ENCODE peak calls at places on chromosomes 6 and 20, in eight cellular contexts. One of them, this sample, is unnamed.

GRCh38 chr6:34506718-34507117 is 40.8 kb downstream of the PACSIN1 start:
- DNase-seq in hypothalamus: no peak
- DNase-seq in NCI-H1105: no peak
- DNase-seq in NCI-H1417: no peak
- DNase-seq in kidney glomerular epithelial cell: no peak
- DNase-seq in Right ventricle myocardium inferior: no peak
- DNase-seq in nephron progenitor cell: no peak
- DNase-seq in activated CD4-positive, alpha-beta T cell treated with anti-CD3 and anti-CD28 coated beads, Interleukin-2, amount 50 U/mL, for 24 hours: no peak
- DNase-seq in this sample: no peak

GRCh38 chr6:121686611-121687023 is 251.2 kb downstream of the GJA1 start:
- DNase-seq in hypothalamus: no peak
- DNase-seq in NCI-H1105: peak; percentile 57
- DNase-seq in NCI-H1417: no peak
- DNase-seq in kidney glomerular epithelial cell: no peak
- DNase-seq in Right ventricle myocardium inferior: no peak
- DNase-seq in nephron progenitor cell: no peak
- DNase-seq in activated CD4-positive, alpha-beta T cell treated with anti-CD3 and anti-CD28 coated beads, Interleukin-2, amount 50 U/mL, for 24 hours: no peak
- DNase-seq in this sample: peak; percentile 24

GRCh38 chr20:46683939-46684750 is 5.1 kb downstream of the TP53RK start:
- DNase-seq in hypothalamus: no peak
- DNase-seq in NCI-H1105: peak; percentile 69
- DNase-seq in NCI-H1417: no peak
- DNase-seq in kidney glomerular epithelial cell: peak; percentile 65
- DNase-seq in Right ventricle myocardium inferior: no peak
- DNase-seq in nephron progenitor cell: peak; percentile 67
- DNase-seq in activated CD4-positive, alpha-beta T cell treated with anti-CD3 and anti-CD28 coated beads, Interleukin-2, amount 50 U/mL, for 24 hours: no peak
- DNase-seq in this sample: peak; percentile 54

GRCh38 chr6:37050854-37051137 is 45.3 kb downstream of the FGD2 start:
- DNase-seq in hypothalamus: no peak
- DNase-seq in NCI-H1105: no peak
- DNase-seq in NCI-H1417: no peak
- DNase-seq in kidney glomerular epithelial cell: no peak
- DNase-seq in Right ventricle myocardium inferior: no peak
- DNase-seq in nephron progenitor cell: no peak
- DNase-seq in activated CD4-positive, alpha-beta T cell treated with anti-CD3 and anti-CD28 coated beads, Interleukin-2, amount 50 U/mL, for 24 hours: no peak
- DNase-seq in this sample: no peak

GRCh38 chr6:30898750-30899360 is 9.2 kb upstream of the GTF2H4 start:
- DNase-seq in hypothalamus: no peak
- DNase-seq in NCI-H1105: no peak
- DNase-seq in NCI-H1417: no peak
- DNase-seq in kidney glomerular epithelial cell: no peak
- DNase-seq in Right ventricle myocardium inferior: no peak
- DNase-seq in nephron progenitor cell: no peak
- DNase-seq in activated CD4-positive, alpha-beta T cell treated with anti-CD3 and anti-CD28 coated beads, Interleukin-2, amount 50 U/mL, for 24 hours: no peak
- DNase-seq in this sample: no peak

GRCh38 chr6:18135171-18135570 is 12.7 kb upstream of the NHLRC1 start:
- DNase-seq in hypothalamus: no peak
- DNase-seq in NCI-H1105: no peak
- DNase-seq in NCI-H1417: no peak
- DNase-seq in kidney glomerular epithelial cell: no peak
- DNase-seq in Right ventricle myocardium inferior: no peak
- DNase-seq in nephron progenitor cell: no peak
- DNase-seq in activated CD4-positive, alpha-beta T cell treated with anti-CD3 and anti-CD28 coated beads, Interleukin-2, amount 50 U/mL, for 24 hours: no peak
- DNase-seq in this sample: no peak

GRCh38 chr6:1610497-1611321 is 994 bp downstream of the FOXC1 start:
- DNase-seq in hypothalamus: no peak
- DNase-seq in NCI-H1105: no peak
- DNase-seq in NCI-H1417: peak; percentile 65
- DNase-seq in kidney glomerular epithelial cell: no peak
- DNase-seq in Right ventricle myocardium inferior: peak; percentile 78
- DNase-seq in nephron progenitor cell: peak; percentile 40
- DNase-seq in activated CD4-positive, alpha-beta T cell treated with anti-CD3 and anti-CD28 coated beads, Interleukin-2, amount 50 U/mL, for 24 hours: peak; percentile 14
- DNase-seq in this sample: peak; percentile 54

GRCh38 chr6:30897882-30898281 is 10.1 kb upstream of the GTF2H4 start:
- DNase-seq in hypothalamus: no peak
- DNase-seq in NCI-H1105: no peak
- DNase-seq in NCI-H1417: no peak
- DNase-seq in kidney glomerular epithelial cell: no peak
- DNase-seq in Right ventricle myocardium inferior: no peak
- DNase-seq in nephron progenitor cell: no peak
- DNase-seq in activated CD4-positive, alpha-beta T cell treated with anti-CD3 and anti-CD28 coated beads, Interleukin-2, amount 50 U/mL, for 24 hours: no peak
- DNase-seq in this sample: no peak

GRCh38 chr6:37059344-37060194 is 54.1 kb downstream of the FGD2 start:
- DNase-seq in hypothalamus: no peak
- DNase-seq in NCI-H1105: no peak
- DNase-seq in NCI-H1417: peak; percentile 88
- DNase-seq in kidney glomerular epithelial cell: peak; percentile 97
- DNase-seq in Right ventricle myocardium inferior: peak; percentile 81
- DNase-seq in nephron progenitor cell: peak; percentile 53
- DNase-seq in activated CD4-positive, alpha-beta T cell treated with anti-CD3 and anti-CD28 coated beads, Interleukin-2, amount 50 U/mL, for 24 hours: no peak
- DNase-seq in this sample: peak; percentile 75

GRCh38 chr6:109595998-109596397 is 95.0 kb downstream of the AK9 start:
- DNase-seq in hypothalamus: no peak
- DNase-seq in NCI-H1105: no peak
- DNase-seq in NCI-H1417: peak; percentile 23
- DNase-seq in kidney glomerular epithelial cell: no peak
- DNase-seq in Right ventricle myocardium inferior: no peak
- DNase-seq in nephron progenitor cell: no peak
- DNase-seq in activated CD4-positive, alpha-beta T cell treated with anti-CD3 and anti-CD28 coated beads, Interleukin-2, amount 50 U/mL, for 24 hours: no peak
- DNase-seq in this sample: no peak

GRCh38 chr6:84771732-84772131 is 7.3 kb upstream of the TBX18 start:
- DNase-seq in hypothalamus: no peak
- DNase-seq in NCI-H1105: no peak
- DNase-seq in NCI-H1417: no peak
- DNase-seq in kidney glomerular epithelial cell: no peak
- DNase-seq in Right ventricle myocardium inferior: no peak
- DNase-seq in nephron progenitor cell: peak; percentile 14
- DNase-seq in activated CD4-positive, alpha-beta T cell treated with anti-CD3 and anti-CD28 coated beads, Interleukin-2, amount 50 U/mL, for 24 hours: no peak
- DNase-seq in this sample: peak; percentile 27

GRCh38 chr6:7261030-7261841 is 51.8 kb downstream of the SSR1 start:
- DNase-seq in hypothalamus: peak; percentile 55
- DNase-seq in NCI-H1105: peak; percentile 80
- DNase-seq in NCI-H1417: peak; percentile 79
- DNase-seq in kidney glomerular epithelial cell: peak; percentile 87
- DNase-seq in Right ventricle myocardium inferior: peak; percentile 95
- DNase-seq in nephron progenitor cell: peak; percentile 89
- DNase-seq in activated CD4-positive, alpha-beta T cell treated with anti-CD3 and anti-CD28 coated beads, Interleukin-2, amount 50 U/mL, for 24 hours: no peak
- DNase-seq in this sample: peak; percentile 91

GRCh38 chr6:118488631-118489030 is 59.5 kb upstream of the PLN start:
- DNase-seq in hypothalamus: no peak
- DNase-seq in NCI-H1105: no peak
- DNase-seq in NCI-H1417: no peak
- DNase-seq in kidney glomerular epithelial cell: no peak
- DNase-seq in Right ventricle myocardium inferior: no peak
- DNase-seq in nephron progenitor cell: no peak
- DNase-seq in activated CD4-positive, alpha-beta T cell treated with anti-CD3 and anti-CD28 coated beads, Interleukin-2, amount 50 U/mL, for 24 hours: no peak
- DNase-seq in this sample: no peak

GRCh38 chr6:39074486-39074885 is 25.9 kb downstream of the GLP1R start:
- DNase-seq in hypothalamus: no peak
- DNase-seq in NCI-H1105: no peak
- DNase-seq in NCI-H1417: no peak
- DNase-seq in kidney glomerular epithelial cell: no peak
- DNase-seq in Right ventricle myocardium inferior: no peak
- DNase-seq in nephron progenitor cell: no peak
- DNase-seq in activated CD4-positive, alpha-beta T cell treated with anti-CD3 and anti-CD28 coated beads, Interleukin-2, amount 50 U/mL, for 24 hours: no peak
- DNase-seq in this sample: no peak

GRCh38 chr6:5497896-5498578 is 236.7 kb downstream of the FARS2 start:
- DNase-seq in hypothalamus: no peak
- DNase-seq in NCI-H1105: peak; percentile 77
- DNase-seq in NCI-H1417: peak; percentile 36
- DNase-seq in kidney glomerular epithelial cell: no peak
- DNase-seq in Right ventricle myocardium inferior: no peak
- DNase-seq in nephron progenitor cell: no peak
- DNase-seq in activated CD4-positive, alpha-beta T cell treated with anti-CD3 and anti-CD28 coated beads, Interleukin-2, amount 50 U/mL, for 24 hours: no peak
- DNase-seq in this sample: no peak

GRCh38 chr20:63969851-63970713 is at the start of gene ZNF512B:
- DNase-seq in hypothalamus: peak; percentile 18
- DNase-seq in NCI-H1105: peak; percentile 58
- DNase-seq in NCI-H1417: peak; percentile 63
- DNase-seq in kidney glomerular epithelial cell: peak; percentile 30
- DNase-seq in Right ventricle myocardium inferior: peak; percentile 76
- DNase-seq in nephron progenitor cell: peak; percentile 80
- DNase-seq in activated CD4-positive, alpha-beta T cell treated with anti-CD3 and anti-CD28 coated beads, Interleukin-2, amount 50 U/mL, for 24 hours: no peak
- DNase-seq in this sample: peak; percentile 84

GRCh38 chr20:11509776-11510175 is 407.9 kb upstream of the BTBD3 start:
- DNase-seq in hypothalamus: no peak
- DNase-seq in NCI-H1105: no peak
- DNase-seq in NCI-H1417: no peak
- DNase-seq in kidney glomerular epithelial cell: no peak
- DNase-seq in Right ventricle myocardium inferior: no peak
- DNase-seq in nephron progenitor cell: no peak
- DNase-seq in activated CD4-positive, alpha-beta T cell treated with anti-CD3 and anti-CD28 coated beads, Interleukin-2, amount 50 U/mL, for 24 hours: no peak
- DNase-seq in this sample: no peak

GRCh38 chr6:154487367-154488275 is 22.9 kb downstream of the CNKSR3 start:
- DNase-seq in hypothalamus: no peak
- DNase-seq in NCI-H1105: no peak
- DNase-seq in NCI-H1417: no peak
- DNase-seq in kidney glomerular epithelial cell: no peak
- DNase-seq in Right ventricle myocardium inferior: no peak
- DNase-seq in nephron progenitor cell: no peak
- DNase-seq in activated CD4-positive, alpha-beta T cell treated with anti-CD3 and anti-CD28 coated beads, Interleukin-2, amount 50 U/mL, for 24 hours: no peak
- DNase-seq in this sample: no peak

GRCh38 chr6:139919107-139920026 is 544.9 kb upstream of the CITED2 start:
- DNase-seq in hypothalamus: no peak
- DNase-seq in NCI-H1105: no peak
- DNase-seq in NCI-H1417: no peak
- DNase-seq in kidney glomerular epithelial cell: no peak
- DNase-seq in Right ventricle myocardium inferior: no peak
- DNase-seq in nephron progenitor cell: no peak
- DNase-seq in activated CD4-positive, alpha-beta T cell treated with anti-CD3 and anti-CD28 coated beads, Interleukin-2, amount 50 U/mL, for 24 hours: no peak
- DNase-seq in this sample: no peak

GRCh38 chr6:41649596-41649995 is 11.3 kb downstream of the MDFI start:
- DNase-seq in hypothalamus: no peak
- DNase-seq in NCI-H1105: no peak
- DNase-seq in NCI-H1417: no peak
- DNase-seq in kidney glomerular epithelial cell: no peak
- DNase-seq in Right ventricle myocardium inferior: no peak
- DNase-seq in nephron progenitor cell: no peak
- DNase-seq in activated CD4-positive, alpha-beta T cell treated with anti-CD3 and anti-CD28 coated beads, Interleukin-2, amount 50 U/mL, for 24 hours: no peak
- DNase-seq in this sample: no peak

GRCh38 chr6:116072368-116072767 is 11.7 kb upstream of the FRK start:
- DNase-seq in hypothalamus: no peak
- DNase-seq in NCI-H1105: no peak
- DNase-seq in NCI-H1417: no peak
- DNase-seq in kidney glomerular epithelial cell: no peak
- DNase-seq in Right ventricle myocardium inferior: no peak
- DNase-seq in nephron progenitor cell: no peak
- DNase-seq in activated CD4-positive, alpha-beta T cell treated with anti-CD3 and anti-CD28 coated beads, Interleukin-2, amount 50 U/mL, for 24 hours: no peak
- DNase-seq in this sample: no peak

GRCh38 chr20:62161347-62161746 is 17.8 kb downstream of the SS18L1 start:
- DNase-seq in hypothalamus: no peak
- DNase-seq in NCI-H1105: no peak
- DNase-seq in NCI-H1417: no peak
- DNase-seq in kidney glomerular epithelial cell: no peak
- DNase-seq in Right ventricle myocardium inferior: peak; percentile 37
- DNase-seq in nephron progenitor cell: no peak
- DNase-seq in activated CD4-positive, alpha-beta T cell treated with anti-CD3 and anti-CD28 coated beads, Interleukin-2, amount 50 U/mL, for 24 hours: no peak
- DNase-seq in this sample: no peak

GRCh38 chr6:162829013-162829742 is 101.4 kb downstream of the PACRG start:
- DNase-seq in hypothalamus: no peak
- DNase-seq in NCI-H1105: no peak
- DNase-seq in NCI-H1417: no peak
- DNase-seq in kidney glomerular epithelial cell: no peak
- DNase-seq in Right ventricle myocardium inferior: no peak
- DNase-seq in nephron progenitor cell: no peak
- DNase-seq in activated CD4-positive, alpha-beta T cell treated with anti-CD3 and anti-CD28 coated beads, Interleukin-2, amount 50 U/mL, for 24 hours: no peak
- DNase-seq in this sample: no peak

GRCh38 chr20:39631557-39631956 is 669.4 kb downstream of the DHX35 start:
- DNase-seq in hypothalamus: no peak
- DNase-seq in NCI-H1105: no peak
- DNase-seq in NCI-H1417: no peak
- DNase-seq in kidney glomerular epithelial cell: peak; percentile 50
- DNase-seq in Right ventricle myocardium inferior: no peak
- DNase-seq in nephron progenitor cell: no peak
- DNase-seq in activated CD4-positive, alpha-beta T cell treated with anti-CD3 and anti-CD28 coated beads, Interleukin-2, amount 50 U/mL, for 24 hours: no peak
- DNase-seq in this sample: no peak

This sample was measured in left ventricle myocardium superior.